ENCODE peak calls at places on chromosomes 7 and 10, in ten cellular contexts. H is activated naive CD4-positive, alpha-beta T cell treated with anti-CD3 and anti-CD28 coated beads, Interleukin-2, amount 50 U/mL, for 72 hours; W is HEK293T; E is C1 segment of cervical spinal cord; D is left ventricle myocardium inferior; R is stimulated activated CD4-positive, alpha-beta T cell treated with anti-CD3 and anti-CD28 coated beads, Interleukin-1b, Interleukin-23, amount 100 ng/mL, for 24 hours; G is T-helper 2 cell; B is NCI-H2171 treated with DMSO at 0.1 percent for 48 hours; F is GM03348; S is left colon. O is an unnamed sample.

GRCh38 chr7:96061844-96062243 is 260.1 kb downstream of the SLC25A13 start:
- DNase-seq in B (no peak), G (no peak), S (no peak), E (no peak), R (no peak), D (no peak), F (no peak), H (no peak), W (no peak), O (no peak)

GRCh38 chr10:80590585-80591125 is 53.0 kb downstream of the SH2D4B start:
- DNase-seq in H (no peak), G (no peak), D (no peak), S (no peak), W (no peak), F (no peak), R (no peak), B (no peak), E (no peak), O (no peak)

GRCh38 chr10:62188021-62188616 is 80.5 kb downstream of the RTKN2 start:
- DNase-seq in H (peak), D (no peak), S (no peak), F (no peak), E (no peak), B (no peak), G (no peak), R (no peak), W (no peak), O (no peak)

GRCh38 chr10:17123062-17123661 is 6.4 kb downstream of the CUBN start:
- DNase-seq in B (no peak), H (no peak), W (no peak), S (no peak), F (peak), R (no peak), D (no peak), E (no peak), G (no peak), O (no peak)

GRCh38 chr10:25263931-25264330 is 89.1 kb downstream of the GPR158 start:
- DNase-seq in S (no peak), E (no peak), G (no peak), H (no peak), R (no peak), W (no peak), B (no peak), F (no peak), D (no peak), O (no peak)

GRCh38 chr7:107103369-107103768 is 58.9 kb downstream of the PRKAR2B start:
- DNase-seq in F (no peak), G (no peak), R (no peak), H (no peak), S (no peak), W (no peak), B (no peak), D (no peak), E (no peak), O (no peak)

GRCh38 chr7:40947546-40947945 is 755.3 kb downstream of the INHBA start:
- DNase-seq in E (no peak), W (no peak), R (no peak), B (no peak), H (no peak), S (no peak), D (no peak), G (no peak), F (no peak), O (no peak)

GRCh38 chr7:137354361-137354760 is 10.8 kb upstream of the PTN start:
- DNase-seq in W (no peak), R (no peak), B (no peak), S (no peak), H (no peak), E (peak), F (no peak), D (no peak), G (no peak), O (no peak)

GRCh38 chr7:108145401-108145800 is 15.2 kb upstream of the LAMB4 start:
- DNase-seq in G (no peak), W (no peak), F (no peak), S (no peak), B (no peak), R (no peak), H (no peak), E (no peak), D (no peak), O (no peak)

O was measured in Panc1.